ENCODE peak calls at places on chromosomes 12 and 14, in seven cellular contexts. U, B, G, A, R, I and N are unnamed samples.

GRCh38 chr14:37565550-37565949 is 29.5 kb downstream of the FOXA1 start:
- DNase-seq in I (no peak), G (no peak), A (no peak), U (no peak), B (peak), R (peak), N (no peak)

GRCh38 chr14:87529081-87529480 is 463.9 kb downstream of the GALC start:
- DNase-seq in G (no peak), U (no peak), B (no peak), A (no peak), I (no peak), R (peak), N (no peak)

GRCh38 chr12:111166779-111167540 is 201.9 kb downstream of the PHETA1 start:
- DNase-seq in B (no peak), A (no peak), U (peak), R (no peak), G (no peak), I (no peak), N (no peak)

GRCh38 chr14:24381363-24382102 is 13.5 kb downstream of the NFATC4 start:
- DNase-seq in R (no peak), A (peak), B (no peak), G (no peak), I (no peak), U (no peak), N (peak)

GRCh38 chr12:50203691-50204090 is 36.5 kb upstream of the CERS5 start:
- DNase-seq in I (no peak), R (no peak), U (no peak), A (no peak), B (no peak), G (no peak), N (no peak)

GRCh38 chr14:97276573-97276972 is 479.4 kb downstream of the VRK1 start:
- DNase-seq in R (no peak), U (no peak), B (no peak), I (no peak), G (peak), A (no peak), N (peak)

GRCh38 chr12:124425667-124426066 is 130.8 kb downstream of the RFLNA start:
- DNase-seq in A (no peak), U (no peak), I (no peak), R (no peak), G (no peak), B (no peak), N (no peak)

GRCh38 chr12:82952946-82953345 is 266.2 kb downstream of the TMTC2 start:
- DNase-seq in I (no peak), B (no peak), A (no peak), U (no peak), G (no peak), R (no peak), N (no peak)

GRCh38 chr14:101371691-101372493 is 189.4 kb upstream of the DIO3 start:
- DNase-seq in R (no peak), A (no peak), G (no peak), B (no peak), U (no peak), I (no peak), N (no peak)

GRCh38 chr14:52835122-52835903 is 43.9 kb upstream of the GNPNAT1 start:
- DNase-seq in U (peak), I (no peak), B (no peak), A (no peak), G (peak), R (peak), N (no peak)

GRCh38 chr12:107511292-107511691 is 174.3 kb upstream of the PWP1 start:
- DNase-seq in R (no peak), G (no peak), I (no peak), B (no peak), A (no peak), U (no peak), N (no peak)

GRCh38 chr12:75553865-75554555 is 42.6 kb upstream of the KRR1 start:
- DNase-seq in U (no peak), G (no peak), I (no peak), A (no peak), R (no peak), B (no peak), N (no peak)

GRCh38 chr12:27105746-27106536 is 23.6 kb upstream of the C12orf71 start:
- DNase-seq in U (no peak), G (no peak), A (no peak), I (no peak), B (no peak), R (no peak), N (no peak)